ENCODE peak calls at places on chromosomes 5 and 9, in four cellular contexts. V is adrenal gland, U is iris pigment epithelial cell, N is IMR-90. D is an unnamed sample.

GRCh38 chr9:116286287-116286686 is 132.7 kb downstream of the PAPPA start:
- DNase-seq in V (no peak), N (no peak), U (no peak), D (no peak)

GRCh38 chr5:155655569-155655968 is 642.0 kb downstream of the KIF4B start:
- DNase-seq in U (no peak), N (no peak), V (no peak), D (no peak)

GRCh38 chr5:4553968-4554367 is 586.2 kb upstream of the ADAMTS16 start:
- DNase-seq in U (no peak), N (no peak), V (no peak), D (no peak)

GRCh38 chr9:75658301-75658919 is 232.1 kb upstream of the PCSK5 start:
- DNase-seq in V (no peak), U (peak), N (peak), D (no peak)

GRCh38 chr5:73447234-73448071 is 1.1 kb downstream of the FOXD1 start:
- DNase-seq in U (peak), N (peak), V (no peak), D (peak)

GRCh38 chr5:150203832-150204587 is 14.1 kb downstream of the SLC6A7 start:
- DNase-seq in N (no peak), V (no peak), U (no peak), D (no peak)

GRCh38 chr9:128995791-128996190 is 32.3 kb downstream of the SH3GLB2 start:
- DNase-seq in N (no peak), U (no peak), V (no peak), D (no peak)

GRCh38 chr5:83922699-83923098 is 202.0 kb upstream of the HAPLN1 start:
- DNase-seq in V (no peak), N (no peak), U (no peak), D (no peak)

GRCh38 chr5:136439367-136439766 is 74.0 kb upstream of the TRPC7 start:
- DNase-seq in N (no peak), U (no peak), V (no peak), D (no peak)

GRCh38 chr5:128637031-128637430 is 99.0 kb upstream of the FBN2 start:
- DNase-seq in U (peak), V (no peak), N (peak), D (peak)

GRCh38 chr5:142432369-142432863 is 107.6 kb upstream of the SPRY4 start:
- DNase-seq in V (no peak), N (no peak), U (no peak), D (no peak)

GRCh38 chr9:31034311-31034710 is 1350.1 kb upstream of the ACO1 start:
- DNase-seq in N (no peak), V (peak), U (peak), D (no peak)

GRCh38 chr9:133957328-133957727 is 34.8 kb downstream of the VAV2 start:
- DNase-seq in N (no peak), V (no peak), U (no peak), D (no peak)

D was measured in fibroblast of mammary gland.